ENCODE peak calls at places on chromosomes 13 and 19, in six cellular contexts. N is GM12878, Y is A549, J is K562, B is endothelial cell of umbilical vein, U is HepG2. E is an unnamed sample.

GRCh38 chr13:42064259-42064658 is 15.8 kb downstream of the DGKH start:
- DNase-seq in J (no peak), Y (no peak), U (no peak), N (no peak), B (peak), E (no peak)

GRCh38 chr13:77729502-77730221 is 32.2 kb downstream of the SLAIN1 start:
- DNase-seq in N (peak), J (no peak), Y (no peak), B (no peak), U (no peak), E (no peak)

GRCh38 chr19:10471909-10472308 is 31.2 kb downstream of the KEAP1 start:
- DNase-seq in B (peak), J (peak), Y (peak), U (peak), N (no peak), E (peak)

GRCh38 chr13:95784161-95784880 is 107.4 kb downstream of the DNAJC3 start:
- DNase-seq in Y (peak), J (no peak), U (peak), B (peak), N (no peak), E (no peak)

GRCh38 chr19:10929402-10929794 is 787 bp downstream of the TIMM29 start:
- DNase-seq in Y (no peak), U (no peak), N (no peak), B (no peak), J (peak), E (peak)

GRCh38 chr13:69264362-69265334 is 843.0 kb upstream of the ATXN8OS start:
- DNase-seq in U (no peak), J (no peak), N (no peak), B (no peak), Y (no peak), E (peak)

GRCh38 chr13:112955956-112956355 is 13.1 kb upstream of the MCF2L start:
- DNase-seq in U (no peak), N (no peak), B (no peak), Y (no peak), J (no peak), E (no peak)

GRCh38 chr13:71624641-71625040 is 242.4 kb downstream of the DACH1 start:
- DNase-seq in J (no peak), Y (no peak), U (no peak), B (peak), N (no peak), E (no peak)

GRCh38 chr13:33728271-33729037 is 89.5 kb upstream of the RFC3 start:
- DNase-seq in N (peak), U (no peak), B (peak), J (no peak), Y (peak), E (peak)

GRCh38 chr13:23639672-23640275 is 69.6 kb downstream of the TNFRSF19 start:
- DNase-seq in U (no peak), N (no peak), Y (no peak), J (no peak), B (no peak), E (no peak)

GRCh38 chr13:74977498-74977897 is 504.5 kb downstream of the TBC1D4 start:
- DNase-seq in B (no peak), N (no peak), U (no peak), Y (no peak), J (no peak), E (no peak)

GRCh38 chr19:19884583-19884982 is 16.2 kb upstream of the ZNF93 start:
- DNase-seq in Y (no peak), J (no peak), B (no peak), U (no peak), N (no peak), E (no peak)

GRCh38 chr13:47976325-47976724 is 24.7 kb downstream of the SUCLA2 start:
- DNase-seq in N (no peak), J (no peak), Y (no peak), B (no peak), U (no peak), E (no peak)

GRCh38 chr13:75486146-75486545 is 4.2 kb upstream of the TBC1D4 start:
- DNase-seq in U (peak), B (no peak), J (no peak), N (no peak), Y (peak), E (peak)

GRCh38 chr13:36432106-36432544 is at the start of gene CCNA1:
- DNase-seq in U (no peak), B (no peak), N (no peak), J (peak), Y (peak), E (peak)

GRCh38 chr19:38557205-38557799 is 60.5 kb downstream of the MAP4K1 start:
- DNase-seq in Y (peak), B (no peak), J (peak), N (peak), U (no peak), E (peak)

GRCh38 chr13:51814825-51815650 is 11.1 kb upstream of the DHRS12 start:
- DNase-seq in N (no peak), J (peak), B (peak), Y (peak), U (peak), E (peak)

GRCh38 chr19:52188822-52189744 is 769 bp upstream of the PPP2R1A start:
- DNase-seq in B (no peak), U (no peak), N (no peak), J (no peak), Y (peak), E (no peak)

GRCh38 chr19:54316746-54317107 is 3.8 kb upstream of the LILRA5 start:
- DNase-seq in N (no peak), U (no peak), J (peak), B (no peak), Y (peak), E (no peak)

GRCh38 chr13:98171806-98172569 is 5.1 kb downstream of the RNF113B start:
- DNase-seq in B (peak), J (no peak), N (no peak), U (no peak), Y (no peak), E (no peak)

GRCh38 chr19:19054315-19054938 is 9.4 kb upstream of the SLC25A42 start:
- DNase-seq in N (no peak), U (no peak), B (no peak), Y (no peak), J (no peak), E (no peak)

GRCh38 chr13:24827799-24828198 is 63.8 kb downstream of the RNF17 start:
- DNase-seq in J (no peak), B (no peak), U (no peak), Y (no peak), N (no peak), E (no peak)

GRCh38 chr19:50654882-50655281 is 5.6 kb downstream of the C19orf81 start:
- DNase-seq in B (no peak), J (no peak), Y (peak), N (no peak), U (peak), E (no peak)

GRCh38 chr19:7605490-7606222 is 10.0 kb downstream of the CAMSAP3 start:
- DNase-seq in N (peak), J (peak), B (peak), U (peak), Y (peak), E (peak)

GRCh38 chr19:50008532-50008931 is 16.6 kb downstream of the VRK3 start:
- DNase-seq in B (no peak), Y (peak), U (no peak), N (no peak), J (no peak), E (peak)

GRCh38 chr13:48906200-48906599 is 69.5 kb upstream of the FNDC3A start:
- DNase-seq in N (no peak), B (no peak), J (no peak), U (no peak), Y (no peak), E (no peak)

GRCh38 chr13:89755729-89756492 is 1591.6 kb upstream of the MIR17HG start:
- DNase-seq in N (no peak), J (no peak), B (no peak), U (no peak), Y (no peak), E (peak)

GRCh38 chr13:85985791-85986190 is 186.6 kb upstream of the SLITRK6 start:
- DNase-seq in Y (no peak), U (no peak), B (no peak), N (no peak), J (no peak), E (no peak)

GRCh38 chr13:110705356-110705825 is 525 bp downstream of the CARS2 start:
- DNase-seq in Y (no peak), N (no peak), B (no peak), J (no peak), U (no peak), E (no peak)

GRCh38 chr19:7478843-7479227 is 10.0 kb downstream of the PEX11G start:
- DNase-seq in J (no peak), N (no peak), U (no peak), Y (no peak), B (no peak), E (no peak)

GRCh38 chr13:48731957-48732569 is 78.3 kb downstream of the CYSLTR2 start:
- DNase-seq in J (peak), N (no peak), U (peak), B (peak), Y (peak), E (peak)

GRCh38 chr13:98175823-98176222 is 1.2 kb downstream of the RNF113B start:
- DNase-seq in B (no peak), J (no peak), Y (no peak), N (no peak), U (no peak), E (no peak)

GRCh38 chr13:33543631-33544030 is 258.1 kb upstream of the STARD13 start:
- DNase-seq in B (peak), J (no peak), N (no peak), Y (no peak), U (no peak), E (peak)

GRCh38 chr19:33438016-33438671 is 64.6 kb downstream of the CEBPG start:
- DNase-seq in Y (no peak), U (no peak), B (no peak), J (no peak), N (no peak), E (no peak)

GRCh38 chr13:96925466-96925865 is 68.8 kb downstream of the OXGR1 start:
- DNase-seq in Y (no peak), B (no peak), J (no peak), N (no peak), U (peak), E (no peak)

GRCh38 chr19:11016591-11016990 is 55.8 kb downstream of the SMARCA4 start:
- DNase-seq in N (no peak), U (no peak), B (no peak), Y (no peak), J (no peak), E (no peak)

GRCh38 chr13:51818771-51819511 is 15.0 kb upstream of the DHRS12 start:
- DNase-seq in Y (no peak), U (no peak), B (no peak), J (no peak), N (no peak), E (no peak)

GRCh38 chr19:29320611-29321010 is 107.7 kb upstream of the UQCRFS1 start:
- DNase-seq in U (no peak), Y (no peak), J (no peak), B (no peak), N (no peak), E (no peak)

GRCh38 chr13:37491661-37492060 is 106.9 kb downstream of the POSTN start:
- DNase-seq in J (no peak), Y (no peak), N (no peak), B (no peak), U (no peak), E (no peak)

DNA sequence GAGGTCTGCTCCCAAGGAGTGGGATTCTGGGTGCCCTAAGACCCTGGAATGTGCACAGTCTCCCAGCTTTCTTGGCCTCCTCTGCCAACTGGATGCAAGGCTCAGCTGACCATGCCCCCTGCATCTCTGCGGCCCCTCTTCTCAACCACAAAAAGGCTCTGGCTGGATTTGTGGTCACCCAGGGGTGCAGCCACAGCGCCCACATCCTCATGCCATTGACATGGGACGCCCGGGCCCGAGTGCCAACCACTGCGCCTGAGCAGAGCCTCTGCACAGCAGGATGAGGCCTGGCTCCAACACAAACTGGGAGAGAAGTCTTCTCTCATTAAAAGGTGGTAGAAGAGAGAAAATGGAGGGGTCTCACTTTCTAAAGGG is 103.5 kb downstream of the FOXO1 start:
- DNase-seq in Y (no peak), N (no peak), U (no peak), B (no peak), J (no peak), E (peak)
- H3K4me3 ChIP-seq in Y (no peak), N (no peak), U (no peak), B (no peak), J (no peak), E (no peak)

GRCh38 chr13:114313061-114313860 is 1.0 kb upstream of the CHAMP1 start:
- DNase-seq in Y (peak), U (no peak), J (no peak), N (peak), B (peak), E (peak)
- TF ChIP-seq POLR2A in Y (no peak), U (no peak), J (peak), N (peak), B (no peak), E (no peak)

GRCh38 chr13:30907167-30907761 is 1.2 kb downstream of the MEDAG start:
- DNase-seq in B (peak), J (no peak), U (peak), N (no peak), Y (no peak), E (no peak)

GRCh38 chr13:30904043-30904442 is 2.0 kb upstream of the MEDAG start:
- DNase-seq in U (no peak), B (no peak), N (no peak), J (no peak), Y (no peak), E (no peak)

GRCh38 chr13:30906411-30906990 is 430 bp downstream of the MEDAG start:
- DNase-seq in Y (no peak), N (no peak), B (peak), J (no peak), U (no peak), E (no peak)

GRCh38 chr13:30908416-30908980 is 2.4 kb downstream of the MEDAG start:
- DNase-seq in Y (no peak), J (no peak), N (no peak), B (peak), U (no peak), E (no peak)

GRCh38 chr13:30905932-30906383 is at the start of gene MEDAG:
- DNase-seq in B (peak), N (no peak), Y (no peak), J (no peak), U (no peak), E (no peak)
- TF ChIP-seq MYC in B (no peak), N (no peak), Y (no peak), J (no peak), U (no peak), E (no peak)

GRCh38 chr13:101455863-101456262 is 3.4 kb downstream of the ITGBL1 start:
- DNase-seq in N (no peak), J (no peak), Y (peak), U (no peak), B (peak), E (no peak)
- H3K4me3 ChIP-seq in N (no peak), J (no peak), Y (no peak), U (no peak), B (no peak), E (no peak)

GRCh38 chr19:40714519-40715299 is 2.0 kb downstream of the COQ8B start:
- DNase-seq in U (peak), J (peak), B (peak), Y (peak), N (peak), E (peak)

GRCh38 chr19:40716031-40716654 is 543 bp downstream of the COQ8B start:
- DNase-seq in N (peak), J (peak), Y (peak), U (no peak), B (peak), E (no peak)

GRCh38 chr19:40717880-40718773 is 1.2 kb downstream of the ITPKC start:
- DNase-seq in U (peak), J (peak), Y (peak), B (peak), N (no peak), E (no peak)

GRCh38 chr19:40717325-40717879 is 490 bp downstream of the ITPKC start:
- DNase-seq in N (no peak), B (no peak), J (no peak), Y (peak), U (no peak), E (no peak)

DNA sequence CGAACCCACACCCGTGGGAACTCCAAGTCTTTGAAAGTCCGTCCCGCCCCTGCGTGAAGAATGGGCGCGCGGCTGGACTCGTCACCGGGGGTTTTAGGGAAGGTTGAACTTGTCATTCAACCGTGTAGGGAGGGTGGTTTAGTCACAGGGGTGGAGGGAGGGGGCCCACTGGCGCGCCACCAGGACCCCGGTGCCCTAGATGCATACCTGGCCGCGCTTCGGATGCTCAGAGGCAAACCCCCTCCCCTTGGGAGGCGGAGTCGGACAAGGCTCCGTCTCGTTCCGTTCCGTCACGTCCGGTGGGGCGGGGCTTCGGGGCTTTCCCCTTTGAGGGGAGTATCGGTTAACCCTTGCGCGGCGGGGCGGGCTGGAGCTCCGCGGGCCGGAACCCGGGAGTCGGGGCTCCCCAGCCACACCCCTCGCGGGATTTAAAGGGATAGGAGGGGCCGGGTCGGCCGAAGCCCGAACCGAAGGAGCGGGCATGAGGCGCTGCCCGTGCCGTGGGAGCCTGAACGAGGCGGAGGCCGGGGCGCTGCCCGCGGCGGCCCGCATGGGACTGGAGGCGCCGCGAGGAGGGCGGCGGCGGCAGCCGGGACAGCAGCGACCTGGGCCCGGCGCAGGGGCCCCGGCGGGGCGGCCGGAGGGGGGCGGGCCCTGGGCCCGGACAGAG is at the start of the genes COQ8B and ITPKC:
- DNase-seq in J (peak), N (peak), U (peak), Y (peak), B (peak), E (peak)
- TF ChIP-seq POLR2A in J (peak), N (peak), U (peak), Y (peak), B (peak), E (peak)

GRCh38 chr19:17450264-17451075 is 2.0 kb upstream of the TMEM221 start:
- DNase-seq in U (no peak), Y (peak), B (no peak), N (no peak), J (no peak), E (peak)

GRCh38 chr19:17451820-17452219 is 3.4 kb upstream of the TMEM221 start:
- DNase-seq in Y (no peak), J (no peak), U (no peak), N (no peak), B (no peak), E (no peak)

GRCh38 chr19:17445526-17446165 is 2.8 kb downstream of the TMEM221 start:
- DNase-seq in B (no peak), J (no peak), N (no peak), Y (no peak), U (no peak), E (no peak)

GRCh38 chr19:17447704-17448189 is 721 bp downstream of the TMEM221 start:
- DNase-seq in Y (no peak), N (no peak), B (no peak), U (no peak), J (no peak), E (peak)

GRCh38 chr19:17448190-17448967 is at the start of gene TMEM221:
- DNase-seq in U (no peak), J (peak), N (no peak), B (no peak), Y (peak), E (peak)
- TF ChIP-seq MYC in U (no peak), J (no peak), N (no peak), B (no peak), Y (no peak), E (no peak)

DNA sequence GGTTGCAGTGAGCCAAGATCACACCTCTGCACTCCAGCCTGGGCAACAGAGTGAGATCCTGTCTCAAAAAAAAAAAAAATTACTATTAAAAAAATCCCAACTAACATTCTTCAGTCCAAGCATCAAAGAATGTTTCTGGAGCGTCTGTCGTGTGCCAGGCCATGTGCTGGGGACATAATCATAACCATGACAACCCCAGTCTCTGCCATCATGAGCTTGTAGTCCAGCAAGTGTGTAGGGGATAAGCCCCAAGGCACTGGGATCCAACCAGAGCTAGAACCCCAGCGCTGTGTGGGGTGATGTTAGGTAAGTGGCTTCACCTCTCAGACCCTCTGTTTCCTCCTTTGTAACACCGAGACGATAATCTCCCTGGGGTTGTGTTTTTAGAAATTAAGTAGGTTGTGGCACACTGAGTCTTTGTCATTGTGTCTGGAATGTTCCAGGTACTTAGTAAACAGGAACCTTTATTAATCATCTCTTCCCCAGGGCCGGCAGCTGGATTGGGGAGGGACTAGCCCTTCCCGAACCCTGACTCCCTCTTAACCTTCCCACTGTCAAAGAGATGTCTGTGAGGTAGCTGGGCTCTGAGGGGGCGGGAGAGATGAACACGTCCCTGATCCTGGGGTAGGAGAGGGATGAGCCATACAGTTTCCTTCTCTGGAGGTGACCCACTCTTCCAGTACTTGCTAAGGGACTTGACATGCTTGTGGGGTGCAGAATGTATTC is 5.2 kb downstream of the ITPKC start:
- DNase-seq in B (peak), N (no peak), Y (no peak), J (no peak), U (no peak), E (no peak)
- H3K4me3 ChIP-seq in B (peak), N (no peak), Y (no peak), J (no peak), U (no peak), E (no peak)

E was measured in NB4.